ENCODE peak calls at places on chromosomes 3 and 15, in four cellular contexts. One of them, this sample, is unnamed.

GRCh38 chr15:81189583-81190283 is 6.9 kb upstream of the IL16 start:
- DNase-seq in hippocampal formation: no peak
- DNase-seq in activated CD8-positive, alpha-beta memory T cell treated with anti-CD3 and anti-CD28 coated beads for 24 hours: no peak
- DNase-seq in IMR-90: peak; percentile 99
- DNase-seq in this sample: peak; percentile 53

GRCh38 chr15:44368367-44368766 is 59.1 kb upstream of the CTDSPL2 start:
- DNase-seq in IMR-90: no peak
- DNase-seq in hippocampal formation: no peak
- DNase-seq in activated CD8-positive, alpha-beta memory T cell treated with anti-CD3 and anti-CD28 coated beads for 24 hours: no peak
- DNase-seq in this sample: no peak

GRCh38 chr3:137764001-137764433 is at the start of gene SOX14:
- DNase-seq in activated CD8-positive, alpha-beta memory T cell treated with anti-CD3 and anti-CD28 coated beads for 24 hours: no peak
- DNase-seq in hippocampal formation: no peak
- DNase-seq in IMR-90: no peak
- DNase-seq in this sample: no peak

GRCh38 chr3:177337548-177338331 is 140.5 kb upstream of the TBL1XR1 start:
- DNase-seq in hippocampal formation: no peak
- DNase-seq in IMR-90: peak; percentile 82
- DNase-seq in activated CD8-positive, alpha-beta memory T cell treated with anti-CD3 and anti-CD28 coated beads for 24 hours: peak; percentile 79
- DNase-seq in this sample: peak; percentile 52

GRCh38 chr3:127524300-127524896 is 66.1 kb downstream of the TPRA1 start:
- DNase-seq in hippocampal formation: no peak
- DNase-seq in IMR-90: no peak
- DNase-seq in activated CD8-positive, alpha-beta memory T cell treated with anti-CD3 and anti-CD28 coated beads for 24 hours: no peak
- DNase-seq in this sample: no peak

GRCh38 chr3:15941958-15942357 is 144.2 kb upstream of the ANKRD28 start:
- DNase-seq in hippocampal formation: no peak
- DNase-seq in IMR-90: peak; percentile 31
- DNase-seq in activated CD8-positive, alpha-beta memory T cell treated with anti-CD3 and anti-CD28 coated beads for 24 hours: no peak
- DNase-seq in this sample: no peak

GRCh38 chr15:78049691-78050440 is 27.6 kb downstream of the TBC1D2B start:
- DNase-seq in hippocampal formation: no peak
- DNase-seq in activated CD8-positive, alpha-beta memory T cell treated with anti-CD3 and anti-CD28 coated beads for 24 hours: peak; percentile 84
- DNase-seq in IMR-90: peak; percentile 91
- DNase-seq in this sample: no peak

GRCh38 chr15:30923429-30923828 is 19.7 kb downstream of the FAN1 start:
- DNase-seq in hippocampal formation: peak; percentile 80
- DNase-seq in activated CD8-positive, alpha-beta memory T cell treated with anti-CD3 and anti-CD28 coated beads for 24 hours: no peak
- DNase-seq in IMR-90: no peak
- DNase-seq in this sample: no peak

GRCh38 chr3:53354945-53355498 is 7.7 kb upstream of the DCP1A start:
- DNase-seq in activated CD8-positive, alpha-beta memory T cell treated with anti-CD3 and anti-CD28 coated beads for 24 hours: no peak
- DNase-seq in hippocampal formation: no peak
- DNase-seq in IMR-90: peak; percentile 37
- DNase-seq in this sample: peak; percentile 20

GRCh38 chr3:156665296-156665695 is 9.1 kb upstream of the TIPARP start:
- DNase-seq in activated CD8-positive, alpha-beta memory T cell treated with anti-CD3 and anti-CD28 coated beads for 24 hours: no peak
- DNase-seq in IMR-90: peak; percentile 91
- DNase-seq in hippocampal formation: no peak
- DNase-seq in this sample: peak; percentile 60

GRCh38 chr3:129958715-129959114 is 15.8 kb upstream of the TRH start:
- DNase-seq in activated CD8-positive, alpha-beta memory T cell treated with anti-CD3 and anti-CD28 coated beads for 24 hours: no peak
- DNase-seq in IMR-90: no peak
- DNase-seq in hippocampal formation: no peak
- DNase-seq in this sample: no peak

GRCh38 chr3:41600616-41601015 is 361.3 kb downstream of the ULK4 start:
- DNase-seq in activated CD8-positive, alpha-beta memory T cell treated with anti-CD3 and anti-CD28 coated beads for 24 hours: no peak
- DNase-seq in IMR-90: no peak
- DNase-seq in hippocampal formation: no peak
- DNase-seq in this sample: no peak

GRCh38 chr3:175951047-175951694 is 1092.0 kb downstream of the NAALADL2 start:
- DNase-seq in hippocampal formation: no peak
- DNase-seq in activated CD8-positive, alpha-beta memory T cell treated with anti-CD3 and anti-CD28 coated beads for 24 hours: no peak
- DNase-seq in IMR-90: peak; percentile 65
- DNase-seq in this sample: no peak

GRCh38 chr3:105368575-105369500 is 2.1 kb downstream of the ALCAM start:
- DNase-seq in activated CD8-positive, alpha-beta memory T cell treated with anti-CD3 and anti-CD28 coated beads for 24 hours: peak; percentile 82
- DNase-seq in hippocampal formation: peak; percentile 61
- DNase-seq in IMR-90: peak; percentile 59
- DNase-seq in this sample: peak; percentile 68

GRCh38 chr15:27725733-27726132 is 373.4 kb downstream of the OCA2 start:
- DNase-seq in IMR-90: no peak
- DNase-seq in activated CD8-positive, alpha-beta memory T cell treated with anti-CD3 and anti-CD28 coated beads for 24 hours: no peak
- DNase-seq in hippocampal formation: no peak
- DNase-seq in this sample: no peak

GRCh38 chr3:32454731-32455608 is 47.7 kb downstream of the CMTM6 start:
- DNase-seq in IMR-90: peak; percentile 16
- DNase-seq in hippocampal formation: no peak
- DNase-seq in activated CD8-positive, alpha-beta memory T cell treated with anti-CD3 and anti-CD28 coated beads for 24 hours: peak; percentile 54
- DNase-seq in this sample: no peak

GRCh38 chr3:66338927-66339326 is 118.1 kb downstream of the SLC25A26 start:
- DNase-seq in IMR-90: peak; percentile 85
- DNase-seq in hippocampal formation: no peak
- DNase-seq in activated CD8-positive, alpha-beta memory T cell treated with anti-CD3 and anti-CD28 coated beads for 24 hours: no peak
- DNase-seq in this sample: peak; percentile 20

GRCh38 chr3:156628095-156628690 is 46.2 kb upstream of the TIPARP start:
- DNase-seq in hippocampal formation: no peak
- DNase-seq in IMR-90: peak; percentile 22
- DNase-seq in activated CD8-positive, alpha-beta memory T cell treated with anti-CD3 and anti-CD28 coated beads for 24 hours: no peak
- DNase-seq in this sample: no peak

GRCh38 chr3:69777582-69777967 is 38.3 kb downstream of the MITF start:
- DNase-seq in hippocampal formation: no peak
- DNase-seq in IMR-90: no peak
- DNase-seq in activated CD8-positive, alpha-beta memory T cell treated with anti-CD3 and anti-CD28 coated beads for 24 hours: no peak
- DNase-seq in this sample: no peak

GRCh38 chr3:30299674-30300423 is 306.6 kb upstream of the TGFBR2 start:
- DNase-seq in IMR-90: peak; percentile 84
- DNase-seq in activated CD8-positive, alpha-beta memory T cell treated with anti-CD3 and anti-CD28 coated beads for 24 hours: no peak
- DNase-seq in hippocampal formation: no peak
- DNase-seq in this sample: no peak

GRCh38 chr3:18713576-18713951 is 288.4 kb upstream of the SATB1 start:
- DNase-seq in hippocampal formation: no peak
- DNase-seq in activated CD8-positive, alpha-beta memory T cell treated with anti-CD3 and anti-CD28 coated beads for 24 hours: no peak
- DNase-seq in IMR-90: no peak
- DNase-seq in this sample: no peak

GRCh38 chr3:11002456-11002855 is 9.9 kb downstream of the SLC6A1 start:
- DNase-seq in IMR-90: no peak
- DNase-seq in hippocampal formation: peak; percentile 29
- DNase-seq in activated CD8-positive, alpha-beta memory T cell treated with anti-CD3 and anti-CD28 coated beads for 24 hours: no peak
- DNase-seq in this sample: no peak